ENCODE peak calls at places on chromosome 3, in four cellular contexts. One of them, this sample, is unnamed.

GRCh38 chr3:4908066-4908768 is 71.0 kb upstream of the BHLHE40 start:
- DNase-seq in HCT116: no peak
- DNase-seq in HepG2: no peak
- DNase-seq in K562: no peak
- DNase-seq in this sample: no peak

GRCh38 chr3:106247902-106248684 is 379.3 kb upstream of the CBLB start:
- DNase-seq in HCT116: no peak
- DNase-seq in HepG2: no peak
- DNase-seq in K562: no peak
- DNase-seq in this sample: no peak

GRCh38 chr3:72520690-72521308 is 327.4 kb downstream of the SHQ1 start:
- DNase-seq in HCT116: peak; percentile 16
- DNase-seq in HepG2: peak; percentile 53
- DNase-seq in K562: no peak
- DNase-seq in this sample: no peak

GRCh38 chr3:119637679-119638525 is 22.5 kb downstream of the POPDC2 start:
- DNase-seq in HCT116: no peak
- DNase-seq in HepG2: no peak
- DNase-seq in K562: no peak
- DNase-seq in this sample: no peak

GRCh38 chr3:133295199-133295901 is 104.5 kb upstream of the BFSP2 start:
- DNase-seq in HCT116: no peak
- DNase-seq in HepG2: no peak
- DNase-seq in K562: no peak
- DNase-seq in this sample: no peak

GRCh38 chr3:172201990-172202318 is 162.6 kb downstream of the FNDC3B start:
- DNase-seq in HCT116: no peak
- DNase-seq in HepG2: no peak
- DNase-seq in K562: no peak
- DNase-seq in this sample: no peak

GRCh38 chr3:176795897-176796296 is 401.4 kb downstream of the TBL1XR1 start:
- DNase-seq in HCT116: no peak
- DNase-seq in HepG2: no peak
- DNase-seq in K562: no peak
- DNase-seq in this sample: no peak

GRCh38 chr3:4834403-4834866 is 144.8 kb upstream of the BHLHE40 start:
- DNase-seq in HCT116: no peak
- DNase-seq in HepG2: no peak
- DNase-seq in K562: peak; percentile 40
- DNase-seq in this sample: no peak

GRCh38 chr3:152626226-152626625 is 208.7 kb upstream of the P2RY1 start:
- DNase-seq in HCT116: no peak
- DNase-seq in HepG2: no peak
- DNase-seq in K562: no peak
- DNase-seq in this sample: no peak

GRCh38 chr3:38453075-38453913 is at the start of gene ACVR2B:
- DNase-seq in HCT116: peak; percentile 54
- DNase-seq in HepG2: peak; percentile 65
- DNase-seq in K562: peak; percentile 99
- DNase-seq in this sample: no peak

GRCh38 chr3:129016725-129017530 is 15.8 kb downstream of the EFCC1 start:
- DNase-seq in HCT116: no peak
- DNase-seq in HepG2: no peak
- DNase-seq in K562: peak; percentile 42
- DNase-seq in this sample: no peak

DNA sequence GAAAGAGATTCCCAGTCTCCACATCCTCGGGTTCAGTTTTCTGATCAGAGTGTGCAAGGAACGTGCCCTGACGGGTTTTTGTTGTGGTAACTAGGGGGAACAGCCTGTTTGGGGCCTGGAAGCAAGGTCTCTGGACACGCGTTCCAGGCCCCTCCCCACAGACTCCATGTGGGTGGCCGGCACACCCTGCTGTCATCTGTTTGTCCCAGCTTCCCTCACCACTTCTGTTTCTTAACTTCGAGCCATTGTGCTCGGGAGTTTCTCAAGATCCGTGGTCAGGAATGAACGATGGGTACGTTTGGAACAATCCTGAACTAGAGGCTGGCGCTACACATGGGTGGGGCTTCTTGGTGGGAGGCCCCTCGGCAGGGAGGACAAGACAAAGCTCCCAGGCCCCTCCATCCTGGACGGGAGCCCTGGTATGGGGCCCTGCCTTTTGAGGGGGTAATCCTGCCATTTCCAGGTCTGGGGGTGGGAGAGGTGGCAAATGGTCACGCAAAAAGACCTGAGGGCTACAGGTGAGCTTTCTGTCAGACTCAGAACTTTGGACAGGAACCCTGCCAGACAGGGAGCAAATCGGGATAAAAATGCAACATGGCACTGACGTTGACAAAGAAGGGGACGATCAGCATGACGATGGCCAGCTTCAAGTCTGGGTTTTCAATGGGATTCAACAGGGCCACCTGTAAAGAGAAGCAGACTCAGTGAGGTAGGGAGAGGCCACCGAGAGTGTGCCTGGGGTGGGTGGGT is 8.5 kb upstream of the MUSTN1 start:
- DNase-seq in HCT116: no peak
- DNase-seq in HepG2: no peak
- DNase-seq in K562: no peak
- DNase-seq in this sample: no peak
- TF ChIP-seq SIN3A in HCT116: no peak
- TF ChIP-seq SIN3A in HepG2: no peak
- TF ChIP-seq SIN3A in K562: no peak
- TF ChIP-seq SIN3A in this sample: no peak

DNA sequence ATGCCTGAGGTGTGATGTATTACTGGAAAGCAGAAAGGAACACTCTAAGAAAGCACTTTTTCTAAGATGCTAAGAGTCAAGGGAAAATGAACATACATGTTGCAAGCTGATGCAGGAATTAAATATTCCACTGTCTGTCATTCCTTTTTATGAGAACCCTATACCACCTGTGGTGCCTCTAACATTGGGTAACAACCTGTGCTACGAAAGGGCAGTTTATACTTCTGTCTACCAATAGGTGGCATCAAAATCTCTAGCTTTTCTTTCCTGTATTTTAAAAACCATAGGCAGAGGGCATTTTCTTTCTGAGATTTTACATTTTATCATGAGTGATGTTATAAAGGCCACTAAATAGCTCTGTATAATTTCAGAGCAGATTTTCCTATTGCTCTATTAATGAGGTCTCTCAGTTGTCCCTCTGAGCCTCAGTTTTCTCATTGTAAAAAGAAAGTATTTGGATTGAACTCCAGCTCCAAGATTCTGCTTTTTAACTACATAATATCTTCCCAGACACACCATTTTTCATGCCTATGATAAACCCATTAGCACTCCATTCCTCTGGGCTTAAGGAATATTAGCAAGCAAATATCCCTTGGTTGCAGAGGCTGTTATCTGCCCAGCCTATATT is 3.5 kb upstream of the CPNE4 start:
- DNase-seq in HCT116: no peak
- DNase-seq in HepG2: peak; percentile 10
- DNase-seq in K562: no peak
- DNase-seq in this sample: peak; percentile 22
- TF ChIP-seq CTCF in HCT116: peak; percentile 63
- TF ChIP-seq CTCF in HepG2: peak; percentile 41
- TF ChIP-seq CTCF in K562: peak; percentile 36
- TF ChIP-seq CTCF in this sample: peak; percentile 75

GRCh38 chr3:186189492-186189891 is 80.6 kb upstream of the ETV5 start:
- DNase-seq in HCT116: no peak
- DNase-seq in HepG2: peak; percentile 11
- DNase-seq in K562: no peak
- DNase-seq in this sample: no peak
- TF ChIP-seq TCF7L2 in HCT116: no peak
- TF ChIP-seq TCF7L2 in HepG2: no peak
- TF ChIP-seq TCF7L2 in K562: no peak
- TF ChIP-seq TCF7L2 in this sample: no peak

DNA sequence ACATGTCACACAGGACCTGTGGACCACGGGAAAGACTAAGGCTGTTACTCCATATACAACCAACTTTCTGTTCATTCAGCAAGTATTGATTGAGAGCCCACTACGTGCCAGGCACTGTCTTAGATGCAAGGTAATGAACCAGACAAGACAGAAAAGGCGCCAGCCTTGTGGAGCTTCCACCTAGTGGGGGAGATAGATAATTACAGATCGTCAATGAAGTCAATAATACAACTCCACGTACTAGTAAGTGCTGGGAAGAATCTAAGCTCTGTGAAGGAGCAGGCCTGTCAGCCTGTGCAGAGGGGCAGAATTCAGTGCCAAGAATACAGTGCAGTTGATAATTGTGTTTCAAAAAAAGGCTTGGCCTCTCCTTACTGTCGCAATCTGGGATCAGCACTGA is 186.4 kb downstream of the FEZF2 start:
- DNase-seq in HCT116: peak; percentile 0
- DNase-seq in HepG2: peak; percentile 7
- DNase-seq in K562: peak; percentile 11
- DNase-seq in this sample: no peak
- TF ChIP-seq SIN3A in HCT116: no peak
- TF ChIP-seq SIN3A in HepG2: no peak
- TF ChIP-seq SIN3A in K562: no peak
- TF ChIP-seq SIN3A in this sample: no peak

DNA sequence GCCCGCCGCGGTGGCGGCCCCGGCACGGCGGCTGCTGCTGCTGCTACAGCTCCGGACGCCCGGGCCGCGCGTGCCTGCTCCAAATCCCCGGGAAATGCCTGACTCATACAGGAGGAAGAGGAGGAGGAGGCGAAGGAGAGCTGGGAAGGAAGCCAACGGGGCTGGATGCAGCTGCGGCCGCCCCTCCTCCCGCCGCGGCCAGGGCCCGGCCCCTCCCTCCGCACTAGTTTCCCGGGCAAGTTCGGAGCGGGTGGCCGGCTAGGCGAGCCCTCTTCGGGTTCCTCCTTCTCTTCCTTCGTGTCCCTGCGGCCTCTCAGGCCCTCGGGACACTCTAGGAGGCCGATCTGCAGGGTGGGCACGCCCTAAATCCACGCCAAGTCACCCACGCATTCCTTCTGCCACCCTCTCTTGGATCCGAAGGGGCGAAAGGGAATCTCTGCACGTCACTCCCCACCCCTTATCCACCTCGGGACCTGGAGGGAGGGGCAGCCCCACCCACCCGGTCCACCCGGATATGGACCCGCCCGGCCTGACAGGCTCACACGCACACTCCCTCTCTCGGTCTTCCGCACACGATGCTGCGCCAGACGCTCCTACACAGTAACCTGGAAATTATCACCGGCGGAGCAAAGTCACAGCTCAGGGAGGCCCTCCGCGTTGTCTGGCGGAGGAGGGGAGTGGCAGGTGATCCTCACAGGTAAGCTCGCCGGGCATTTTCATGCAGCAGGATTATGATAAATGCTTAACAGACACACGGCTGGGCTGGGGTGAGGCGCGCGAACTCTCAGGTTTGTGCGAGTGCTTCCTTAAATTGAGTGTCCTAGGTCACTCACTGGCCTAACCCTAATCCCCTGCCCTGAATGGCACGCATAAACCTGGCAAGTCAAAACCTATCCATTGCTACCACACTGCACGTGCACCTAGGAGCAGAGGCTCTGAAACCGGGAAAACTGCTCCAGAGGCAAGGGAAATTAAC is at the start of the genes OSBPL10 and ZNF860:
- DNase-seq in HCT116: peak; percentile 57
- DNase-seq in HepG2: peak; percentile 73
- DNase-seq in K562: peak; percentile 16
- DNase-seq in this sample: no peak
- TF ChIP-seq CTCF in HCT116: no peak
- TF ChIP-seq CTCF in HepG2: peak; percentile 41
- TF ChIP-seq CTCF in K562: no peak
- TF ChIP-seq CTCF in this sample: no peak

GRCh38 chr3:127738192-127738840 is 65.6 kb downstream of the ABTB1 start:
- DNase-seq in HCT116: no peak
- DNase-seq in HepG2: no peak
- DNase-seq in K562: no peak
- DNase-seq in this sample: no peak
- TF ChIP-seq TCF7L2 in HCT116: no peak
- TF ChIP-seq TCF7L2 in HepG2: no peak
- TF ChIP-seq TCF7L2 in K562: no peak
- TF ChIP-seq TCF7L2 in this sample: no peak

GRCh38 chr3:82080261-82080660 is 318.8 kb upstream of the GBE1 start:
- DNase-seq in HCT116: no peak
- DNase-seq in HepG2: no peak
- DNase-seq in K562: no peak
- DNase-seq in this sample: no peak

GRCh38 chr3:82082796-82083195 is 321.4 kb upstream of the GBE1 start:
- DNase-seq in HCT116: no peak
- DNase-seq in HepG2: no peak
- DNase-seq in K562: no peak
- DNase-seq in this sample: no peak

GRCh38 chr3:82080792-82081191 is 319.3 kb upstream of the GBE1 start:
- DNase-seq in HCT116: no peak
- DNase-seq in HepG2: no peak
- DNase-seq in K562: no peak
- DNase-seq in this sample: no peak

GRCh38 chr3:82078246-82078645 is 316.8 kb upstream of the GBE1 start:
- DNase-seq in HCT116: no peak
- DNase-seq in HepG2: no peak
- DNase-seq in K562: no peak
- DNase-seq in this sample: no peak
- TF ChIP-seq SIN3A in HCT116: no peak
- TF ChIP-seq SIN3A in HepG2: no peak
- TF ChIP-seq SIN3A in K562: no peak
- TF ChIP-seq SIN3A in this sample: no peak

GRCh38 chr3:169562988-169563774 is 100.3 kb downstream of the MECOM start:
- DNase-seq in HCT116: no peak
- DNase-seq in HepG2: no peak
- DNase-seq in K562: no peak
- DNase-seq in this sample: no peak
- TF ChIP-seq CTCF in HCT116: peak; percentile 11
- TF ChIP-seq CTCF in HepG2: no peak
- TF ChIP-seq CTCF in K562: no peak
- TF ChIP-seq CTCF in this sample: peak; percentile 21

GRCh38 chr3:63687569-63688233 is 35.2 kb downstream of the SNTN start:
- DNase-seq in HCT116: no peak
- DNase-seq in HepG2: no peak
- DNase-seq in K562: no peak
- DNase-seq in this sample: no peak
- TF ChIP-seq TCF7L2 in HCT116: no peak
- TF ChIP-seq TCF7L2 in HepG2: no peak
- TF ChIP-seq TCF7L2 in K562: no peak
- TF ChIP-seq TCF7L2 in this sample: no peak

DNA sequence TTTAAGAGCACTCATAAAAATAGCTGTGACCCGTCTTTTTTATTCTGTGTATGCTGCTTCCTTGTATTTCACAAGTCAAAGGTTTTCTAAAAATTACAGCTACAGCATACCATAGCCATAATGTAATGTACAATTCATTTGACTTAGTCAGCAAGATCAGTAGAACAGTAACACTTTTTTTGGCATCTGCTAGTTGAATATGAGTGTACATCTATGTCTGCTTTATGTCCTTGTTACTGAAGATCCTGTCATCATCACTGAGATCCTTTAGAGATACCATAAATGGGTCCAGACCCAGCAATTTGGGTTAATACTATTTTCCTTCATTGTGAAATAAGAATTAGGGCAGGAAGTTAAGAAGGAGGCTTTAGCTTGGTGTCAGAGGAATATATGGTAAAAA is 42.2 kb downstream of the CMSS1 start:
- DNase-seq in HCT116: no peak
- DNase-seq in HepG2: no peak
- DNase-seq in K562: no peak
- DNase-seq in this sample: peak; percentile 79
- TF ChIP-seq SIN3A in HCT116: no peak
- TF ChIP-seq SIN3A in HepG2: no peak
- TF ChIP-seq SIN3A in K562: no peak
- TF ChIP-seq SIN3A in this sample: no peak